ENCODE peak calls at places on chromosomes 3 and 15, in six cellular contexts. T is A549, H is HepG2, F is K562, V is endothelial cell of umbilical vein, I is GM12878. L is an unnamed sample.

GRCh38 chr3:135633078-135633477 is 332.4 kb upstream of the PPP2R3A start:
- DNase-seq in I (no peak), T (no peak), F (no peak), V (no peak), H (no peak), L (no peak)

GRCh38 chr15:40091861-40092415 is 16.7 kb downstream of the BMF start:
- DNase-seq in T (no peak), V (no peak), H (no peak), F (no peak), I (no peak), L (no peak)

GRCh38 chr3:182465301-182466185 is 327.8 kb upstream of the ATP11B start:
- DNase-seq in I (no peak), T (no peak), H (no peak), V (no peak), F (no peak), L (no peak)

GRCh38 chr15:63968700-63969099 is 77.6 kb downstream of the DAPK2 start:
- DNase-seq in T (no peak), H (no peak), F (no peak), I (no peak), V (no peak), L (no peak)

GRCh38 chr3:15488002-15488401 is 33.5 kb downstream of the COLQ start:
- DNase-seq in F (no peak), I (no peak), T (no peak), H (no peak), V (no peak), L (no peak)

GRCh38 chr15:50415752-50416404 is 8.3 kb upstream of the USP8 start:
- DNase-seq in I (no peak), T (peak), H (peak), V (no peak), F (no peak), L (no peak)

GRCh38 chr3:9019244-9019961 is 56.1 kb upstream of the RAD18 start:
- DNase-seq in F (no peak), I (no peak), T (no peak), V (no peak), H (no peak), L (no peak)

GRCh38 chr3:101984356-101984755 is 135.0 kb downstream of the NFKBIZ start:
- DNase-seq in V (no peak), T (no peak), H (no peak), F (no peak), I (no peak), L (no peak)

GRCh38 chr15:65638681-65639089 is 16.9 kb downstream of the SLC24A1 start:
- DNase-seq in I (peak), F (peak), V (peak), H (peak), T (peak), L (peak)

GRCh38 chr3:52446042-52446441 is 1.1 kb upstream of the SEMA3G start:
- DNase-seq in I (no peak), F (no peak), H (no peak), T (no peak), V (no peak), L (no peak)

GRCh38 chr15:32887090-32887489 is 169.3 kb downstream of the GREM1 start:
- DNase-seq in H (no peak), V (no peak), F (no peak), T (no peak), I (no peak), L (no peak)

GRCh38 chr3:178439504-178439903 is 96.7 kb upstream of the KCNMB2 start:
- DNase-seq in I (no peak), V (peak), T (peak), H (no peak), F (no peak), L (no peak)

GRCh38 chr3:38657369-38657768 is 7.9 kb upstream of the SCN5A start:
- DNase-seq in H (no peak), V (no peak), I (no peak), F (no peak), T (no peak), L (no peak)
- TF ChIP-seq CTCF in H (no peak), V (no peak), I (no peak), F (no peak), T (no peak), L (no peak)

DNA sequence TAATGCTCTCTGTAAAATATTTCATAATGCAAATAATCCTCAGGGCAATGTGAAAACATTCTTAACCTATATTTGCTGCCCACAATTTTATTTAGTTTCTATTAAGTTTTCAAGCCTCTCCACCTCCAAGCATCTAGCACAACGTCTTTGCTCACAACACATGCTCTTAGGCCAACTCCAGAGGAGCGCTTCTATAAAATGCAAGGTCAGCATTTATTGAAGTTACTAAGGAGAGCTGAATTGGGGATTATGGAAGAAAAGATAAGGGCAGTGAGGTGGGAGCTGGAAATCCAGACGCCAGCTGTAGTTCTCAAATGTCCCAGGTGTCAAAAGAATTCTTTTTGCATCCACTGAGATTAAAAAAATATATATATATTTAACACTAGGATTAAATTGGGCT is 996 bp downstream of the RABL3 start:
- DNase-seq in H (no peak), T (no peak), I (no peak), V (no peak), F (peak), L (peak)
- H3K4me3 ChIP-seq in H (peak), T (peak), I (peak), V (peak), F (peak), L (peak)

DNA sequence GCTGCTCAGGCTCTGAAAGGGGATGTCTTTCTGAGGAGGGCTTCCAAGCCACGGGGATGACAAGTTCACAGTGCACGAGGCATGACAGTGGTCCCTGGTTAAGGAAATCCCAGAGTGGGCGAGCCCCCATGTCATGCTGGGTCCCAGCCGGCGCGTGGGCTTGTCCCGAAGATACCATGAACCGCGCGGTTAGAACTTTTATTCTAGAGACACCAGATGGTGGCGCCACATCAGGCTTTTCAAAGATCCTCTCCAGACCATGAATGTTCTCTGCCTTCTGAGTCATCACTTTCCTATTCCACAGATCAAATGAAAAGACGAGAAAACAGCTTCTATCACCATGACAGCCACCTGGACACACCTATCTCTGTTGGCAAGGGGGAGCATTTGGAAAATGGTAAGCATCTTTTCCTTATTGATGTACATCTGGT is 227.8 kb upstream of the LYSMD4 start:
- DNase-seq in T (peak), H (no peak), I (no peak), V (no peak), F (no peak), L (peak)
- TF ChIP-seq MYC in T (no peak), H (no peak), I (no peak), V (no peak), F (no peak), L (no peak)

GRCh38 chr3:58783845-58784244 is 117.3 kb upstream of the FAM3D start:
- DNase-seq in F (no peak), H (no peak), T (no peak), V (no peak), I (no peak), L (no peak)
- TF ChIP-seq CTCF in F (no peak), H (no peak), T (no peak), V (no peak), I (no peak), L (peak)

DNA sequence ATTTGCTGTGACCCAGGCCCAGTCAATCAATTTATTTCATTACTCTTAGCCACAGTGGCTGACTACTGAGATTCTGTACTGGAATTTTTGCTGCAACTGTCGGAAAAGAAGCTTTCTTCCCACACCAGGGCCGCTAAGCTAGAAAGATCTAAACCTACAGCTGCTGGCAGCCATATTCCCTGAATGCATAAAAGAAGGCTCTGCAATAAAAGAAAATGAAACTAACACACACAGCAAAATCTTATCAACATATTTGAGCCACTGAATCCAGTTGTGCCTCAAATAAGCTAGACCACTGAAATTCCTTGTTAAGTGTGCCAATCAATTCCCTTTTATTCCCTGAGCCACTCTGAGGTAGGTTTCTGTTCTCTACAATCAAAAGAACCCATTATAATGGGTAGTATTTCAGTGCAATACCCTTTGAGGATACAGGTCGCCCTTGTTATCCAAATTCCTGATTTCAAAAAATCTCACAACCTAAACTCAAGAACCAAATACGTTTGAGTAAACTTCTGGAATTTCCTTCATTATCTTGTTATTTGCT is 60.3 kb downstream of the MYO9A start:
- DNase-seq in T (no peak), I (no peak), H (no peak), F (no peak), V (peak), L (no peak)
- H3K4me3 ChIP-seq in T (no peak), I (no peak), H (no peak), F (no peak), V (no peak), L (no peak)

DNA sequence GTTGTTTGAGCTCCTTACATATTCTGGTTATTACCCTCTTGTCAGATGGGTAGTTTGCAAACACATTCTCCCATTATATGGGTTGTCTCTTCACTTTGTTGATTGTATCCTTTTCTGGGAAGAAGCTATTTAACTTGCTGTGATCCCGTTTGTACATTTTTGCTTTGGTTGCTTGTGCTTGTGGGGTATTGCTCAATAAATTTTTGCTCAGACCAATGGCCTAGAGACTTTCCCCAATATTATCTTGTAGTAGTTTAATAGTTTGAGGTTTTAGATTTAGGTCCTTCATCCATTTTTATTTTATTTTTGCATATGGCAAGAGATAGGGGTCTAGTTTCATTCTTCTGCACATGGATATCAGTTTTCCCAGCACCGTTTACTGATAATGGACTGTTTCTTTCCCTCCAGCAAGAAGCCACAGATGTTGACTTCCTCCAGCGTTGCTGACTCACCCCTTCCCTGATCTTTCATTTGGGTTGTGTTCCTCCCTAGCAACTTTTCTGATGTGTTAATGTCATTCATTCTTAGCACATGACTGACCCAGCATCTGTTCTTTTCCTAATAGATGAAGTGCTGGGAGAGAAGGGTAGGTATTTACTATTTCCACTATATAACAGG is 166.7 kb upstream of the SGO1 start:
- DNase-seq in I (no peak), V (peak), T (no peak), H (no peak), F (no peak), L (peak)
- TF ChIP-seq MYC in I (no peak), V (no peak), T (no peak), H (no peak), F (no peak), L (no peak)

DNA sequence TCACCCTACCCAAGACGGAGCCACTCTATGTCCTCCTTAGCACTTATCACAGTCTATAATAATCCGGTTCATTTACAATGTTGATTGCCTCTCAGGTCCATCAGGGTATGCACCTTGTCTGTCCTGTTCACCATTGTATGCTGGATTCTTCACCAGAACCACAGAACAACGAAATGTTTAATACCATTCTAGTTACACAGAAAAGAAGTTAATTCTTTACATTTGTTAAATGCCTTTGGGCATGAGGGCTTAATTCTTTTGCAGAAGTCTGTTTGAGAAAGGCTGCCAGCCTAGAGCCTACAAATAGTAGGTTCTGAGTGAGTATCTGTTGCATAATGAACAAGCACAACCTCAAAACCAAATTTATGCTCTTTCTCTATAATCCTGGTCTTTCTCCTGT is 22.6 kb downstream of the TTC23 start:
- DNase-seq in I (no peak), F (no peak), H (no peak), V (no peak), T (no peak), L (no peak)
- TF ChIP-seq CTCF in I (no peak), F (no peak), H (no peak), V (no peak), T (no peak), L (no peak)

GRCh38 chr3:146502887-146503458 is 33.6 kb upstream of the PLSCR2 start:
- DNase-seq in F (no peak), T (peak), I (no peak), V (no peak), H (no peak), L (no peak)
- H3K4me3 ChIP-seq in F (no peak), T (no peak), I (no peak), V (no peak), H (no peak), L (no peak)

GRCh38 chr3:42708611-42709151 is 6.1 kb upstream of the HHATL start:
- DNase-seq in V (no peak), H (no peak), I (no peak), F (no peak), T (no peak), L (no peak)
- TF ChIP-seq MYC in V (no peak), H (no peak), I (no peak), F (no peak), T (no peak), L (no peak)